ENCODE peak calls at places on chromosomes 6 and 20, in ten cellular contexts. Z is uterus, X is GM12892, K is spleen, P is lower leg skin, N is IMR-90, M is A549, T is stomach, F is sigmoid colon, G is breast epithelium. O is an unnamed sample.

GRCh38 chr6:52511572-52512151 is 65.2 kb downstream of the TRAM2 start:
- DNase-seq in Z (no peak), M (no peak), T (no peak), N (peak; percentile 72), G (no peak), P (peak; percentile 70), X (no peak), F (no peak), K (no peak), O (no peak)

GRCh38 chr6:56088641-56089040 is 158.7 kb downstream of the COL21A1 start:
- DNase-seq in N (no peak), Z (no peak), X (no peak), M (no peak), T (no peak), P (no peak), G (no peak), F (no peak), K (no peak), O (no peak)

GRCh38 chr6:44730771-44731391 is 343.4 kb downstream of the CDC5L start:
- DNase-seq in P (peak; percentile 69), X (no peak), T (no peak), Z (no peak), G (no peak), M (no peak), F (no peak), N (peak; percentile 66), K (no peak), O (no peak)

GRCh38 chr6:26029570-26029856 is 57.7 kb upstream of the HFE start:
- DNase-seq in N (no peak), K (no peak), P (no peak), X (no peak), F (no peak), Z (no peak), T (no peak), M (no peak), G (no peak), O (no peak)

GRCh38 chr6:90190752-90191393 is 105.8 kb downstream of the BACH2 start:
- DNase-seq in Z (no peak), N (no peak), X (no peak), F (no peak), T (no peak), K (no peak), P (no peak), M (no peak), G (no peak), O (no peak)

GRCh38 chr6:4647414-4648365 is 128.5 kb upstream of the CDYL start:
- DNase-seq in N (peak; percentile 84), F (peak; percentile 93), T (peak; percentile 72), P (peak; percentile 96), K (peak; percentile 76), X (no peak), M (peak; percentile 70), G (peak; percentile 62), Z (peak; percentile 81), O (peak; percentile 87)

GRCh38 chr6:151493495-151494234 is at the start of gene CCDC170:
- DNase-seq in G (peak; percentile 54), X (no peak), T (peak; percentile 31), N (no peak), K (peak; percentile 87), Z (no peak), P (peak; percentile 87), M (peak; percentile 25), F (no peak), O (peak; percentile 30)

GRCh38 chr20:25085756-25086495 is 4.0 kb upstream of the VSX1 start:
- DNase-seq in K (no peak), T (no peak), Z (no peak), X (no peak), M (no peak), N (no peak), G (no peak), F (no peak), P (no peak), O (no peak)

GRCh38 chr6:37024665-37025337 is 19.3 kb downstream of the FGD2 start:
- DNase-seq in K (peak; percentile 54), M (peak; percentile 49), F (no peak), Z (no peak), P (no peak), X (no peak), T (peak; percentile 47), N (peak; percentile 14), G (no peak), O (no peak)

GRCh38 chr6:52507557-52508260 is 69.2 kb downstream of the TRAM2 start:
- DNase-seq in P (no peak), G (no peak), T (no peak), F (no peak), Z (no peak), K (no peak), N (peak; percentile 81), M (no peak), X (no peak), O (no peak)

GRCh38 chr6:156057869-156058268 is 602.2 kb upstream of the NOX3 start:
- DNase-seq in F (no peak), Z (no peak), G (no peak), P (no peak), K (no peak), N (no peak), M (no peak), T (no peak), X (no peak), O (no peak)

GRCh38 chr6:32152414-32153251 is 894 bp upstream of the PRRT1 start:
- DNase-seq in X (no peak), K (no peak), G (no peak), Z (peak; percentile 42), F (no peak), M (no peak), N (peak; percentile 41), T (peak; percentile 28), P (no peak), O (no peak)

GRCh38 chr20:2663887-2664719 is at the start of gene IDH3B:
- DNase-seq in Z (peak; percentile 93), G (peak; percentile 95), M (peak; percentile 96), K (peak; percentile 97), T (peak; percentile 93), N (peak; percentile 94), X (peak; percentile 89), F (peak; percentile 97), P (peak; percentile 99), O (peak; percentile 93)
- TF ChIP-seq POLR2A in Z (peak; percentile 71), G (peak; percentile 82), M (peak; percentile 89), K (peak; percentile 90), T (no peak), N (peak; percentile 91), X (peak; percentile 94), F (peak; percentile 81), P (peak; percentile 52), O (no peak)

GRCh38 chr6:12008366-12009179 is 3.5 kb upstream of the HIVEP1 start:
- DNase-seq in T (peak; percentile 70), P (peak; percentile 97), M (peak; percentile 43), K (peak; percentile 96), G (peak; percentile 81), F (peak; percentile 88), Z (peak; percentile 66), X (peak; percentile 55), N (peak; percentile 43), O (peak; percentile 91)
- TF ChIP-seq POLR2A in T (no peak), P (no peak), M (no peak), K (no peak), G (peak; percentile 14), F (no peak), Z (no peak), X (peak; percentile 91), N (peak; percentile 58), O (no peak)

GRCh38 chr6:113181164-113181563 is 676.0 kb upstream of the MARCKS start:
- DNase-seq in Z (no peak), T (no peak), K (no peak), G (no peak), N (no peak), F (no peak), M (no peak), X (no peak), P (no peak), O (no peak)
- TF ChIP-seq POLR2A in Z (no peak), T (no peak), K (no peak), G (no peak), N (no peak), F (no peak), M (no peak), X (no peak), P (no peak), O (no peak)

GRCh38 chr6:49565855-49566254 is 15.4 kb downstream of the C6orf141 start:
- DNase-seq in F (no peak), X (no peak), P (no peak), T (no peak), K (no peak), N (no peak), G (no peak), M (no peak), Z (peak; percentile 25), O (peak; percentile 20)
- TF ChIP-seq POLR2A in F (no peak), X (no peak), P (no peak), T (no peak), K (no peak), N (no peak), G (no peak), M (no peak), Z (no peak), O (no peak)